ENCODE peak calls at places on chromosomes 4 and X, in nine cellular contexts. One of them, this sample, is unnamed. For H3K36me3, the result is how much of the 10 kb centered on the place peaks cover.

GRCh38 chr4:178471385-178471784 is 1029.1 kb upstream of the AGA start:
- DNase-seq in colonic mucosa: no peak
- DNase-seq in fibroblast of lung: no peak
- DNase-seq in adrenal gland: no peak
- DNase-seq in neural progenitor cell: no peak
- DNase-seq in CD8-positive, alpha-beta T cell: no peak
- DNase-seq in effector memory CD4-positive, alpha-beta T cell: no peak
- DNase-seq in right atrium auricular region: no peak
- DNase-seq in right lobe of liver: no peak
- DNase-seq in this sample: no peak

GRCh38 chr4:183098080-183098722 is 856 bp upstream of the WWC2 start:
- DNase-seq in right lobe of liver: peak
- DNase-seq in CD8-positive, alpha-beta T cell: peak
- DNase-seq in adrenal gland: peak
- DNase-seq in neural progenitor cell: peak
- DNase-seq in right atrium auricular region: peak
- DNase-seq in colonic mucosa: peak
- DNase-seq in fibroblast of lung: peak
- DNase-seq in effector memory CD4-positive, alpha-beta T cell: no peak
- DNase-seq in this sample: peak

GRCh38 chrX:112664928-112665327 is 14.8 kb downstream of the LHFPL1 start:
- DNase-seq in neural progenitor cell: no peak
- DNase-seq in effector memory CD4-positive, alpha-beta T cell: no peak
- DNase-seq in fibroblast of lung: no peak
- DNase-seq in colonic mucosa: no peak
- DNase-seq in CD8-positive, alpha-beta T cell: no peak
- DNase-seq in right atrium auricular region: no peak
- DNase-seq in adrenal gland: no peak
- DNase-seq in right lobe of liver: no peak
- DNase-seq in this sample: no peak

GRCh38 chr4:115514675-115515074 is 401.3 kb upstream of the NDST4 start:
- DNase-seq in adrenal gland: no peak
- DNase-seq in effector memory CD4-positive, alpha-beta T cell: no peak
- DNase-seq in right atrium auricular region: no peak
- DNase-seq in fibroblast of lung: no peak
- DNase-seq in right lobe of liver: no peak
- DNase-seq in colonic mucosa: no peak
- DNase-seq in neural progenitor cell: no peak
- DNase-seq in CD8-positive, alpha-beta T cell: no peak
- DNase-seq in this sample: no peak

GRCh38 chr4:18815779-18816173 is 794.2 kb upstream of the LCORL start:
- DNase-seq in fibroblast of lung: no peak
- DNase-seq in effector memory CD4-positive, alpha-beta T cell: no peak
- DNase-seq in right lobe of liver: no peak
- DNase-seq in colonic mucosa: no peak
- DNase-seq in CD8-positive, alpha-beta T cell: no peak
- DNase-seq in neural progenitor cell: peak
- DNase-seq in adrenal gland: no peak
- DNase-seq in right atrium auricular region: no peak
- DNase-seq in this sample: no peak

GRCh38 chrX:53265771-53266170 is 15.6 kb downstream of the IQSEC2 start:
- DNase-seq in colonic mucosa: no peak
- DNase-seq in fibroblast of lung: peak
- DNase-seq in adrenal gland: no peak
- DNase-seq in effector memory CD4-positive, alpha-beta T cell: no peak
- DNase-seq in right atrium auricular region: no peak
- DNase-seq in CD8-positive, alpha-beta T cell: no peak
- DNase-seq in right lobe of liver: no peak
- DNase-seq in neural progenitor cell: no peak
- DNase-seq in this sample: no peak

GRCh38 chr4:80134936-80135701 is 62.1 kb upstream of the ANTXR2 start:
- DNase-seq in CD8-positive, alpha-beta T cell: no peak
- DNase-seq in right atrium auricular region: no peak
- DNase-seq in neural progenitor cell: no peak
- DNase-seq in adrenal gland: no peak
- DNase-seq in colonic mucosa: no peak
- DNase-seq in fibroblast of lung: peak
- DNase-seq in effector memory CD4-positive, alpha-beta T cell: no peak
- DNase-seq in right lobe of liver: no peak
- DNase-seq in this sample: no peak

GRCh38 chr4:14345356-14345775 is 656.9 kb upstream of the CPEB2 start:
- DNase-seq in right lobe of liver: no peak
- DNase-seq in adrenal gland: no peak
- DNase-seq in right atrium auricular region: no peak
- DNase-seq in neural progenitor cell: no peak
- DNase-seq in CD8-positive, alpha-beta T cell: no peak
- DNase-seq in colonic mucosa: no peak
- DNase-seq in fibroblast of lung: peak
- DNase-seq in effector memory CD4-positive, alpha-beta T cell: no peak
- DNase-seq in this sample: no peak

GRCh38 chr4:106618920-106619319 is 250.3 kb upstream of the GIMD1 start:
- DNase-seq in right lobe of liver: no peak
- DNase-seq in colonic mucosa: no peak
- DNase-seq in fibroblast of lung: no peak
- DNase-seq in neural progenitor cell: no peak
- DNase-seq in effector memory CD4-positive, alpha-beta T cell: no peak
- DNase-seq in right atrium auricular region: no peak
- DNase-seq in CD8-positive, alpha-beta T cell: no peak
- DNase-seq in adrenal gland: no peak
- DNase-seq in this sample: no peak

GRCh38 chr4:151418385-151418784 is 9.4 kb downstream of the FHIP1A start:
- DNase-seq in fibroblast of lung: peak
- DNase-seq in neural progenitor cell: no peak
- DNase-seq in right atrium auricular region: no peak
- DNase-seq in CD8-positive, alpha-beta T cell: no peak
- DNase-seq in effector memory CD4-positive, alpha-beta T cell: no peak
- DNase-seq in right lobe of liver: no peak
- DNase-seq in colonic mucosa: peak
- DNase-seq in adrenal gland: no peak
- DNase-seq in this sample: no peak

GRCh38 chrX:145821291-145821897 is 3.8 kb downstream of the SLITRK2 start:
- DNase-seq in effector memory CD4-positive, alpha-beta T cell: no peak
- DNase-seq in neural progenitor cell: peak
- DNase-seq in fibroblast of lung: no peak
- DNase-seq in right lobe of liver: peak
- DNase-seq in right atrium auricular region: no peak
- DNase-seq in CD8-positive, alpha-beta T cell: no peak
- DNase-seq in adrenal gland: no peak
- DNase-seq in colonic mucosa: no peak
- DNase-seq in this sample: no peak

GRCh38 chrX:44314259-44314734 is 29.2 kb downstream of the EFHC2 start:
- DNase-seq in neural progenitor cell: no peak
- DNase-seq in right lobe of liver: no peak
- DNase-seq in CD8-positive, alpha-beta T cell: no peak
- DNase-seq in right atrium auricular region: no peak
- DNase-seq in effector memory CD4-positive, alpha-beta T cell: no peak
- DNase-seq in colonic mucosa: peak
- DNase-seq in fibroblast of lung: peak
- DNase-seq in adrenal gland: no peak
- DNase-seq in this sample: no peak

GRCh38 chr4:86558258-86558657 is 35.9 kb upstream of the PTPN13 start:
- DNase-seq in neural progenitor cell: no peak
- DNase-seq in effector memory CD4-positive, alpha-beta T cell: no peak
- DNase-seq in fibroblast of lung: no peak
- DNase-seq in CD8-positive, alpha-beta T cell: no peak
- DNase-seq in colonic mucosa: no peak
- DNase-seq in right atrium auricular region: no peak
- DNase-seq in adrenal gland: no peak
- DNase-seq in right lobe of liver: no peak
- DNase-seq in this sample: no peak
- H3K27ac ChIP-seq in neural progenitor cell: peak
- H3K27ac ChIP-seq in effector memory CD4-positive, alpha-beta T cell: no peak
- H3K27ac ChIP-seq in fibroblast of lung: no peak
- H3K27ac ChIP-seq in CD8-positive, alpha-beta T cell: no peak
- H3K27ac ChIP-seq in colonic mucosa: no peak
- H3K27ac ChIP-seq in right atrium auricular region: no peak
- H3K27ac ChIP-seq in adrenal gland: no peak
- H3K27ac ChIP-seq in right lobe of liver: no peak
- H3K27ac ChIP-seq in this sample: no peak

GRCh38 chr4:113008726-113009125 is 40.7 kb upstream of the ANK2 start:
- DNase-seq in adrenal gland: no peak
- DNase-seq in effector memory CD4-positive, alpha-beta T cell: no peak
- DNase-seq in right atrium auricular region: no peak
- DNase-seq in CD8-positive, alpha-beta T cell: no peak
- DNase-seq in fibroblast of lung: no peak
- DNase-seq in colonic mucosa: no peak
- DNase-seq in right lobe of liver: no peak
- DNase-seq in neural progenitor cell: peak
- DNase-seq in this sample: no peak
- H3K4me3 ChIP-seq in adrenal gland: no peak
- H3K4me3 ChIP-seq in effector memory CD4-positive, alpha-beta T cell: no peak
- H3K4me3 ChIP-seq in right atrium auricular region: no peak
- H3K4me3 ChIP-seq in CD8-positive, alpha-beta T cell: no peak
- H3K4me3 ChIP-seq in fibroblast of lung: no peak
- H3K4me3 ChIP-seq in colonic mucosa: no peak
- H3K4me3 ChIP-seq in right lobe of liver: no peak
- H3K4me3 ChIP-seq in neural progenitor cell: no peak
- H3K4me3 ChIP-seq in this sample: no peak

DNA sequence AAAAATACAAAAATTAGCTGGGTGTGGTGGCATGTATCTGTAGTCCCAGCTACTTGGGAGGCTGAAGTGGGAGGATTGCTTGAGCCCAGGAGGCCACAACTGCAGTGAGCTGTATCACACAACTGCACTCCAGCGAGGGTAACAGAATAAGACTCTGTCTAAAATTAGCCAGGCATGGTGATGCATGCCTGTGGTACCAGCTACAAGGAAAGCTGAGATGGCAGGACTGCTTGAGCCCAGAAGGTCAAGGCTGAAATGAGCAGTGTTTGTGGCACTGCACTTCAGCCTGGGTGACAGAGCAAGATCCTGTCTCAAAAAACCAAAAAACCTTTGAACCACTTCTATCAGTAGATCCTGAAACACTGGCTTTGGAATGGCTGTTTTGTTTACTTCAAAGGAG is 10.2 kb downstream of the GRSF1 start:
- DNase-seq in fibroblast of lung: no peak
- DNase-seq in neural progenitor cell: no peak
- DNase-seq in right lobe of liver: no peak
- DNase-seq in effector memory CD4-positive, alpha-beta T cell: no peak
- DNase-seq in colonic mucosa: no peak
- DNase-seq in adrenal gland: no peak
- DNase-seq in CD8-positive, alpha-beta T cell: no peak
- DNase-seq in right atrium auricular region: no peak
- DNase-seq in this sample: no peak
- H3K36me3 ChIP-seq in fibroblast of lung: under half
- H3K36me3 ChIP-seq in neural progenitor cell: under half
- H3K36me3 ChIP-seq in right lobe of liver: half or more
- H3K36me3 ChIP-seq in effector memory CD4-positive, alpha-beta T cell: half or more
- H3K36me3 ChIP-seq in colonic mucosa: under half
- H3K36me3 ChIP-seq in adrenal gland: half or more
- H3K36me3 ChIP-seq in CD8-positive, alpha-beta T cell: under half
- H3K36me3 ChIP-seq in right atrium auricular region: half or more
- H3K36me3 ChIP-seq in this sample: half or more

GRCh38 chr4:143286058-143286457 is 50.6 kb upstream of the GAB1 start:
- DNase-seq in neural progenitor cell: no peak
- DNase-seq in colonic mucosa: no peak
- DNase-seq in CD8-positive, alpha-beta T cell: no peak
- DNase-seq in effector memory CD4-positive, alpha-beta T cell: no peak
- DNase-seq in right lobe of liver: no peak
- DNase-seq in fibroblast of lung: no peak
- DNase-seq in adrenal gland: no peak
- DNase-seq in right atrium auricular region: no peak
- DNase-seq in this sample: no peak

GRCh38 chr4:143291334-143291733 is 45.3 kb upstream of the GAB1 start:
- DNase-seq in CD8-positive, alpha-beta T cell: no peak
- DNase-seq in fibroblast of lung: no peak
- DNase-seq in right lobe of liver: no peak
- DNase-seq in effector memory CD4-positive, alpha-beta T cell: no peak
- DNase-seq in colonic mucosa: no peak
- DNase-seq in right atrium auricular region: no peak
- DNase-seq in adrenal gland: no peak
- DNase-seq in neural progenitor cell: no peak
- DNase-seq in this sample: no peak

GRCh38 chr4:143286733-143287570 is 49.7 kb upstream of the GAB1 start:
- DNase-seq in neural progenitor cell: no peak
- DNase-seq in right atrium auricular region: no peak
- DNase-seq in effector memory CD4-positive, alpha-beta T cell: no peak
- DNase-seq in fibroblast of lung: peak
- DNase-seq in CD8-positive, alpha-beta T cell: no peak
- DNase-seq in colonic mucosa: no peak
- DNase-seq in right lobe of liver: no peak
- DNase-seq in adrenal gland: no peak
- DNase-seq in this sample: no peak

GRCh38 chr4:143287571-143287923 is 49.1 kb upstream of the GAB1 start:
- DNase-seq in right atrium auricular region: no peak
- DNase-seq in neural progenitor cell: peak
- DNase-seq in right lobe of liver: no peak
- DNase-seq in fibroblast of lung: no peak
- DNase-seq in CD8-positive, alpha-beta T cell: no peak
- DNase-seq in effector memory CD4-positive, alpha-beta T cell: no peak
- DNase-seq in colonic mucosa: no peak
- DNase-seq in adrenal gland: no peak
- DNase-seq in this sample: no peak

DNA sequence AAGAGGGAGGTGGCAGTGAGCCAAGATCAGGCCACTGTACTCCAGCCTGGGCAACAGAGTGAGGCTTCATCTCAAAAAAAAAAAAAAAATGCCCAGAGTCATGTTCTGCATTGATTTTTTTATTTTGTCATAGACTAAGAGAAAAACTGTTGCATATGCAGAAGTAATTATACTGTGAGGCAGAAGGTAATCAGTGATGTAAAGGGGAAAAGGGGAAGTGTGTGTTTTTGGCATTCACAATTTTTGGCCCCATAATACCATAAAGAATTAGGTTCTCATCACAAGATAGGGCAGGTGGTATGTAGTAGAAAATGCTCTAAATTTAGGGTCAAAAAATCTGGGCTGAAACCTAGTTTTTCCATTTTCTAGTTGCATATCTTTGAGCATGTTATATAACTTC is 47.3 kb upstream of the GAB1 start:
- DNase-seq in right lobe of liver: no peak
- DNase-seq in neural progenitor cell: no peak
- DNase-seq in fibroblast of lung: no peak
- DNase-seq in effector memory CD4-positive, alpha-beta T cell: no peak
- DNase-seq in adrenal gland: no peak
- DNase-seq in right atrium auricular region: no peak
- DNase-seq in colonic mucosa: no peak
- DNase-seq in CD8-positive, alpha-beta T cell: no peak
- DNase-seq in this sample: no peak
- H3K27ac ChIP-seq in right lobe of liver: no peak
- H3K27ac ChIP-seq in neural progenitor cell: no peak
- H3K27ac ChIP-seq in fibroblast of lung: no peak
- H3K27ac ChIP-seq in effector memory CD4-positive, alpha-beta T cell: no peak
- H3K27ac ChIP-seq in adrenal gland: no peak
- H3K27ac ChIP-seq in right atrium auricular region: no peak
- H3K27ac ChIP-seq in colonic mucosa: no peak
- H3K27ac ChIP-seq in CD8-positive, alpha-beta T cell: no peak
- H3K27ac ChIP-seq in this sample: no peak